ENCODE peak calls at places on chromosome 12, in nine cellular contexts. P, D, M, N, V, T, I, U and L are unnamed samples.

GRCh38 chr12:127559349-127560040 is 707.5 kb upstream of the TMEM132C start:
- DNase-seq in N (peak; percentile 75), I (no peak), M (no peak), V (no peak), D (peak; percentile 17), U (no peak), P (peak; percentile 22), T (no peak), L (no peak)

GRCh38 chr12:82144505-82144904 is 213.7 kb downstream of the CCDC59 start:
- DNase-seq in U (no peak), P (no peak), T (no peak), M (no peak), V (no peak), N (no peak), D (no peak), I (no peak), L (no peak)

GRCh38 chr12:2322554-2323120 is 269.9 kb downstream of the CACNA1C start:
- DNase-seq in U (no peak), D (no peak), V (no peak), T (no peak), M (no peak), N (no peak), I (no peak), P (no peak), L (no peak)

GRCh38 chr12:16350682-16351081 is 3.2 kb downstream of the MGST1 start:
- DNase-seq in N (no peak), P (peak; percentile 66), U (peak; percentile 82), V (no peak), I (no peak), M (no peak), D (peak; percentile 12), T (peak; percentile 80), L (no peak)

GRCh38 chr12:79818856-79819255 is 116.0 kb downstream of the PPP1R12A start:
- DNase-seq in U (no peak), T (no peak), V (no peak), N (no peak), P (no peak), M (no peak), I (no peak), D (no peak), L (no peak)

GRCh38 chr12:19799886-19800602 is 360.8 kb downstream of the AEBP2 start:
- DNase-seq in I (no peak), V (no peak), D (no peak), T (no peak), U (no peak), M (no peak), N (no peak), P (no peak), L (no peak)

GRCh38 chr12:100077367-100077766 is 65.3 kb downstream of the BLTP3B start:
- DNase-seq in D (no peak), V (no peak), U (no peak), N (peak; percentile 29), P (no peak), M (no peak), T (no peak), I (no peak), L (no peak)

GRCh38 chr12:109462868-109463692 is 14.0 kb downstream of the KCTD10 start:
- DNase-seq in I (no peak), M (peak; percentile 87), N (peak; percentile 66), P (peak; percentile 87), D (peak; percentile 71), T (peak; percentile 83), V (no peak), U (peak; percentile 97), L (no peak)

GRCh38 chr12:54414191-54414525 is 4.9 kb downstream of the ITGA5 start:
- DNase-seq in M (no peak), N (no peak), I (no peak), V (no peak), U (no peak), D (no peak), P (no peak), T (no peak), L (no peak)
- H3K4me3 ChIP-seq in M (peak overlapping the region; percentile 17), N (no peak overlapping the region), I (peak overlapping the region; percentile 82), V (peak overlapping the region; percentile 85), U (peak overlapping the region; percentile 100), D (no peak overlapping the region), P (peak overlapping the region; percentile 29), T (no peak overlapping the region), L (no peak overlapping the region)

DNA sequence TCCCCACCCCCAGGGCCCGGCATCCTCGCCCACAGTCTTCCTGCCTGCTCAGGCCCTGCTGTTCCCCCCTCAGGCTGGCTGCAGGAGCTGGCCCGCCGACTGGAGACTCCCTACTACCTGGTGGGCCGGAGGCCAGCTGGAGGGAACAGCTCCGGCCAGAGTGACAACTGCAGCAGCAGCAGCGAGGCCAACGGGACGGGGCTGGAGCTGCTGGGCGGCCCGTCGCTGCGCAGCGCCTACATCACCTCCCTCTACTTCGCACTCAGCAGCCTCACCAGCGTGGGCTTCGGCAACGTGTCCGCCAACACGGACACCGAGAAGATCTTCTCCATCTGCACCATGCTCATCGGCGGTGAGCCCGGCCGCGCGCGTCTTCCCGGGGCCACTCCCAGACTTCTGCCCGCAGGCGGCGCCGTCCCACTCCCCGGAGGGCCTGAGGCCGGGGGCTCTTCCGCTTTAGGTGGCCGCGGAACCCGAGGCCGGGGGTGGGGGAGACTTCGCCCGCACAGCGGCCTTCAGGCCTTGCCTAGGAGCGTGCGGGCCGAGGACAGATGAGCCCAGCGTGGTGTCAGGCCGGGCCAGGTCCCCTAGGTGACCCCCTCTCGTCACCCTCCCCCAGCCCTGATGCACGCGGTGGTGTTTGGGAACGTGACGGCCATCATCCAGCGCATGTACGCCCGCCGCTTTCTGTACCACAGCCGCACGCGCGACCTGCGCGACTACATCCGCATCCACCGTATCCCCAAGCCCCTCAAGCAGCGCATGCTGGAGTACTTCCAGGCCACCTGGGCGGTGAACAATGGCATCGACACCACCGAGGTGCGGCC is 10.2 kb downstream of the KCNH3 start:
- DNase-seq in T (no peak), D (peak; percentile 54), I (no peak), P (no peak), U (no peak), N (peak; percentile 73), M (peak; percentile 63), V (no peak), L (peak; percentile 71)
- TF ChIP-seq CTCF in T (no peak), D (peak; percentile 46), I (peak; percentile 22), P (peak; percentile 36), U (no peak), N (peak; percentile 46), M (no peak), V (peak; percentile 34), L (no peak)

GRCh38 chr12:110561471-110562201 is 21.5 kb downstream of the PPTC7 start:
- DNase-seq in I (no peak), P (no peak), T (no peak), N (no peak), M (no peak), U (no peak), D (no peak), V (no peak), L (no peak)

GRCh38 chr12:110566993-110567392 is 16.1 kb downstream of the PPTC7 start:
- DNase-seq in P (no peak), V (no peak), T (no peak), D (no peak), N (no peak), I (no peak), U (no peak), M (no peak), L (no peak)

GRCh38 chr12:110564471-110564991 is 18.6 kb downstream of the PPTC7 start:
- DNase-seq in D (no peak), N (no peak), I (no peak), M (no peak), T (no peak), U (no peak), V (no peak), P (no peak), L (no peak)

GRCh38 chr12:110565919-110566871 is 16.9 kb downstream of the PPTC7 start:
- DNase-seq in M (no peak), T (no peak), I (no peak), D (no peak), P (no peak), N (no peak), U (no peak), V (no peak), L (no peak)

DNA sequence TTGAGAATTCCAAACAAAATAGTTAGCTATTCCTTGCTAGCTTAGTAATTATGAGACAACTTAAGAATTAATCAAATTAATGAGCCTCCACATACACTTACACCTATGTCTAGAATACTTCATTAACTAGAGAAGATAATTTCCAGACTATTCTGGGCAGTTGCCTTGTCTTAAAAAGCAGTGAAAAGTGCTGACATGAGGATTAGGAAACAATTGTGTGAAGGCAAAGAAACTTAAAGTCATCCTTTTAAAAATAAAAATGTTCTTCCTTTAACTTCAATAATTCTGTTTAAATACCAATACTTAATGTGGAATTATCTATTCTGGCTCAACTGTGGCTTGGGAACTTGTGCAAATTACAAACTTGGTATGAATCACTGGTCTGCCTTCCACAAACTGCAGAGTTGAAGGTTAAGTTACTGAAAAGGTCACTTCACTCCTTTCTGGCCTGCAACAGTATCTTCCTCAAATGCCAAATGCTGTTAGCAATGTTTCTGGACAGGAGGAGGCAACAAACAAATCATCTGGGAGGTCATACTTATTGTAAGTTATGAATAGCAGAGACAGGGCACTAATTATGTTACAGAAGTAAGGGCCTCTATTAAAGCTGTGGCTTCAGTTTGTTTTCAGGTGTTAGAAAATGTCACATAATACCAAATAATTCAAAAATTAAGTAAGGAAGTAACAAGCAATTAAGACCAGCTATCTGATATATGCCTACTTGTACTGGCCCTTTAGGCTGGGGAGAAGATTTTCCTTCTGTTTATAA is 19.2 kb downstream of the PPTC7 start:
- DNase-seq in N (no peak), T (no peak), V (no peak), I (no peak), D (no peak), P (no peak), M (no peak), U (no peak), L (no peak)
- H3K27ac ChIP-seq in N (no peak overlapping the region), T (peak overlapping the region; percentile 69), V (no peak overlapping the region), I (peak overlapping the region; percentile 9), D (peak overlapping the region; percentile 69), P (peak overlapping the region; percentile 85), M (no peak overlapping the region), U (peak overlapping the region; percentile 79), L (peak overlapping the region; percentile 4)

GRCh38 chr12:124774462-124775167 is 89.0 kb downstream of the SCARB1 start:
- DNase-seq in I (no peak), D (no peak), M (peak; percentile 64), T (no peak), U (peak; percentile 84), N (no peak), V (no peak), P (no peak), L (peak; percentile 73)

GRCh38 chr12:124771462-124772361 is 92.0 kb downstream of the SCARB1 start:
- DNase-seq in I (peak; percentile 76), P (peak; percentile 84), V (no peak), D (peak; percentile 89), M (peak; percentile 93), N (peak; percentile 91), U (peak; percentile 92), T (peak; percentile 80), L (peak; percentile 92)

GRCh38 chr12:124772467-124773170 is 91.0 kb downstream of the SCARB1 start:
- DNase-seq in I (no peak), P (no peak), V (no peak), M (no peak), D (no peak), T (no peak), U (no peak), N (peak; percentile 63), L (no peak)

GRCh38 chr12:124776126-124776513 is 87.5 kb downstream of the SCARB1 start:
- DNase-seq in T (no peak), N (no peak), I (no peak), D (no peak), P (no peak), M (no peak), U (no peak), V (no peak), L (no peak)

DNA sequence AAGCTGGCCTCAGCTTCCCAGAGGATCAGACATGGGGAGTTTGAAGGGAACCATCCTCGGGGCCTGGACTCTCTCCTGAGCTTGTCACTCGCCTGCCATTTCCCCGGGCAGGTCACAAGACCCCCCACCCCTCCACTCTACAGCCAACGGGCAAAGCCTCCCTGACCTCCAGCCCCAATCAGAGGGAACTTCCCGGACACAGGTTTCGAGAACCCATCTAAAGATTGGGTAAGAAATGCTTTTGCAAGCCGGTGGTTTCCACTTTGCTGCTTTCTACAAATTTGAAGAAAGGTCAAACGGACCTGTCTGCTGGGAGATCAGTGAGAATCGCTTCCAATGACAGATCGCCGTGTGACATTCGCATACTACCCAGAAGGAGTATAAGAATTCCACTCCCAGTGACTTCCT is 89.6 kb downstream of the SCARB1 start:
- DNase-seq in U (no peak), P (no peak), N (no peak), T (peak; percentile 46), I (no peak), M (no peak), V (no peak), D (no peak), L (no peak)
- H3K4me3 ChIP-seq in U (peak overlapping the region; percentile 24), P (peak overlapping the region; percentile 4), N (no peak overlapping the region), T (no peak overlapping the region), I (no peak overlapping the region), M (no peak overlapping the region), V (no peak overlapping the region), D (no peak overlapping the region), L (peak overlapping the region; percentile 51)